ENCODE peak calls at places on chromosomes 6 and 20, in six cellular contexts. A, Q, E, X, C and V are unnamed samples.

GRCh38 chr20:53597085-53597482 is 3.4 kb upstream of the ZNF217 start:
- DNase-seq in A (peak), Q (no peak), E (no peak), X (no peak), C (no peak), V (no peak)

GRCh38 chr6:22828179-22829062 is 259.1 kb downstream of the HDGFL1 start:
- DNase-seq in A (no peak), Q (peak), E (peak), X (peak), C (peak), V (peak)

GRCh38 chr6:114342826-114343781 is at the start of gene HS3ST5:
- DNase-seq in A (no peak), Q (no peak), E (peak), X (no peak), C (no peak), V (no peak)

GRCh38 chr20:16438100-16438499 is 135.1 kb downstream of the KIF16B start:
- DNase-seq in A (no peak), Q (no peak), E (no peak), X (no peak), C (no peak), V (no peak)

GRCh38 chr6:130320908-130321307 is 44.9 kb upstream of the TMEM200A start:
- DNase-seq in A (no peak), Q (no peak), E (peak), X (no peak), C (no peak), V (no peak)

GRCh38 chr20:52783769-52784168 is 188.4 kb upstream of the TSHZ2 start:
- DNase-seq in A (no peak), Q (peak), E (no peak), X (no peak), C (no peak), V (no peak)

GRCh38 chr20:63861981-63862901 is 943 bp downstream of the ABHD16B start:
- DNase-seq in A (no peak), Q (no peak), E (no peak), X (no peak), C (peak), V (no peak)

GRCh38 chr6:144585217-144585814 is 300.2 kb downstream of the UTRN start:
- DNase-seq in A (no peak), Q (peak), E (peak), X (no peak), C (no peak), V (no peak)

GRCh38 chr6:107330190-107330589 is 129.2 kb downstream of the PDSS2 start:
- DNase-seq in A (no peak), Q (no peak), E (no peak), X (no peak), C (no peak), V (no peak)

GRCh38 chr6:112298816-112299281 is 44.5 kb upstream of the LAMA4 start:
- DNase-seq in A (no peak), Q (no peak), E (peak), X (no peak), C (no peak), V (no peak)

GRCh38 chr6:157469378-157469777 is 88.4 kb downstream of the ZDHHC14 start:
- DNase-seq in A (no peak), Q (no peak), E (no peak), X (no peak), C (no peak), V (no peak)

GRCh38 chr6:101226677-101227135 is 166.8 kb upstream of the GRIK2 start:
- DNase-seq in A (no peak), Q (no peak), E (peak), X (no peak), C (no peak), V (no peak)

GRCh38 chr6:105431226-105431625 is 28.3 kb upstream of the PREP start:
- DNase-seq in A (no peak), Q (no peak), E (peak), X (no peak), C (no peak), V (peak)

GRCh38 chr20:62448038-62448437 is 20.7 kb upstream of the RBBP8NL start:
- DNase-seq in A (no peak), Q (no peak), E (no peak), X (no peak), C (no peak), V (no peak)

GRCh38 chr6:27619436-27619835 is 146.5 kb upstream of the ZNF184 start:
- DNase-seq in A (no peak), Q (no peak), E (no peak), X (no peak), C (no peak), V (no peak)

GRCh38 chr20:49813305-49813974 is 812 bp downstream of the SLC9A8 start:
- DNase-seq in A (no peak), Q (no peak), E (no peak), X (no peak), C (no peak), V (no peak)

GRCh38 chr6:33551538-33551937 is 28.5 kb downstream of the BAK1 start:
- DNase-seq in A (no peak), Q (no peak), E (no peak), X (no peak), C (no peak), V (no peak)

GRCh38 chr20:50980851-50981713 is 22.5 kb downstream of the MOCS3 start:
- DNase-seq in A (peak), Q (peak), E (peak), X (peak), C (peak), V (peak)

GRCh38 chr20:23446505-23446904 is 6.2 kb downstream of the CST11 start:
- DNase-seq in A (peak), Q (peak), E (peak), X (peak), C (no peak), V (peak)

GRCh38 chr6:38262041-38262440 is 377.7 kb downstream of the BTBD9 start:
- DNase-seq in A (no peak), Q (no peak), E (peak), X (no peak), C (no peak), V (no peak)

GRCh38 chr20:47655635-47656034 is 129.6 kb downstream of the SULF2 start:
- DNase-seq in A (no peak), Q (no peak), E (no peak), X (no peak), C (no peak), V (no peak)
- H3K27ac ChIP-seq in A (no peak), Q (no peak), E (no peak), X (no peak), C (no peak), V (no peak)

GRCh38 chr6:63881791-63882190 is 246.2 kb downstream of the PHF3 start:
- DNase-seq in A (no peak), Q (no peak), E (no peak), X (no peak), C (no peak), V (no peak)
- H3K4me3 ChIP-seq in A (no peak), Q (no peak), E (no peak), X (no peak), C (no peak), V (no peak)

DNA sequence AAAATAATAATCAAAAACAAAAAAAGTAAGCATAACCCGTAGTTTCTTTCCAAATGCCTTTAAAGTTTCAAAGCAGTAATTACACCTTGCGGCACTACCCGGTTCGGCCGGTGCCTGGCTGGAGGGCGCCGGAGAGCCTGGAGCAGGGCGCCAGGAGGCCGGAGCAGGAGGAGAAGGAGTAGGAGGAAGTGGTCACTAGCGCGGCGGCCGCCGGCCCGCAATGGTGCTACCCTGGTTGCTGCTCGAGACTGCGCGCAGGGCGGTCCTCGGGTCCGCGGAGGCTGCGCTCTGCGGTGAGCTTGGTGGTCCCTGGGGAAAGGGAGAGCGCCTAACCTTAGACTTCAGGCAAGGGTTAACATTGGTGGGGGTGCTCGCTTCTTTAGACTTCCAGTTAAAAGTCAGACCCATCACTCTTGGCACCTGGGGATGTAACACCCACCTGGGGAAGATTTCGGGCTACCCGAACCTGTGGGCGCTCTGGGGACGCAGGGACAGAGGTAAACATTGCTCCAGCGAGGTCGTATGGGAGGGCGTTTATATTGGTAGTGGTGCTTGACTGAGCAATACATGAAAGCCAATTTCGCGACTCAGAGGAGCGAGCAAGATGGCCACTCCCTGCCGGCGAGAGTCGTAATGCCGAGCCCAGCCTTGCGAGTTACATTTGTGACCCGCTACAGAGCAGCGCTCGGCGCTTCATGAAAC is 5.8 kb upstream of the USP45 start:
- DNase-seq in A (peak), Q (peak), E (peak), X (peak), C (peak), V (peak)
- TF ChIP-seq POLR2A in A (peak), Q (peak), E (peak), X (peak), C (peak), V (peak)

DNA sequence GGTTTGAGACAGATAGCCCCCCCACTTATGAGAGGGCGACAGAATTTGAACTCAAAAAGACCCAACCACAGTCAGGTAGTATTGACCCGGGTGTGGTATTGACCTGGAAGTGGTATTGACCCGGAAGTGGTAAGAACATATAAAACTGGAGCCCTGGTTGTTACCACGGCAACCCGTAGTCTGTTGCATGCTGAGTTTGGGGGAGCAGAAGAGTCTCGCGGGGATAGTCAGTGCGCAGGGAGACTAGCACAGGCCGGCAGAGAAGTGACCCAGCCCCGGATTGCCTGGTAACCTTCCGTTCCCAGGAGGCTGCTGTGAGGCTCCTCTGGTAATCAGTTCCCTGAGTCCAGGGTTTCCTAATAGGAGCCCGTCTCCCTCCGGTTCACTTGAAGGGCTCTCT is 96.2 kb downstream of the SNX5 start:
- DNase-seq in A (no peak), Q (peak), E (no peak), X (no peak), C (no peak), V (no peak)
- H3K27ac ChIP-seq in A (no peak), Q (no peak), E (no peak), X (no peak), C (no peak), V (no peak)

DNA sequence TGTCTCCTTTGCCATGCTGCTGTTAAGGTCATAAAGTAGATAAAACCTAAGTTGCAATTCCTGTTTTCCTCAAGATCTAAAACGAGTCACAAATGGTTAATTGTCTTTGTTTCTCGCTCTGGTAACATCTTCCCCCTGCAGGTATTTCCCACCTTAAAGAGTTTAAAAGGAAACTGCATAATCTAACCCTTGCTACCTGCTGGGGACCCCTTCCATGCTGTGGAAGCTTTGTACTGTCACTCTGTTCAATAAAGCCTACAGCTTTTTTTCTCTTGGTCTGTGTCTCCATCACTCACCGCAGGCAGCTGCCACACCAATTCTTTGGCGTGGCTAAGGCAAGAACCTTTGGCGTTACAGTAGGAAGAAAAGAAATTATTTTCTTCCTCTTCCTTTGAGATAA is 117.7 kb upstream of the GJE1 start:
- DNase-seq in A (no peak), Q (no peak), E (no peak), X (no peak), C (no peak), V (no peak)
- H3K4me3 ChIP-seq in A (no peak), Q (no peak), E (peak), X (no peak), C (no peak), V (no peak)

GRCh38 chr6:31825553-31825952 is 2.0 kb upstream of the HSPA1B start:
- DNase-seq in A (no peak), Q (no peak), E (no peak), X (no peak), C (no peak), V (no peak)

GRCh38 chr6:31822038-31822821 is 5.3 kb upstream of the HSPA1B start:
- DNase-seq in A (peak), Q (peak), E (peak), X (peak), C (peak), V (peak)

GRCh38 chr6:31829633-31830492 is 2.3 kb downstream of the HSPA1B start:
- DNase-seq in A (no peak), Q (no peak), E (peak), X (peak), C (no peak), V (peak)

GRCh38 chr6:31827286-31828079 is at the start of gene HSPA1B:
- DNase-seq in A (peak), Q (peak), E (peak), X (peak), C (peak), V (peak)

DNA sequence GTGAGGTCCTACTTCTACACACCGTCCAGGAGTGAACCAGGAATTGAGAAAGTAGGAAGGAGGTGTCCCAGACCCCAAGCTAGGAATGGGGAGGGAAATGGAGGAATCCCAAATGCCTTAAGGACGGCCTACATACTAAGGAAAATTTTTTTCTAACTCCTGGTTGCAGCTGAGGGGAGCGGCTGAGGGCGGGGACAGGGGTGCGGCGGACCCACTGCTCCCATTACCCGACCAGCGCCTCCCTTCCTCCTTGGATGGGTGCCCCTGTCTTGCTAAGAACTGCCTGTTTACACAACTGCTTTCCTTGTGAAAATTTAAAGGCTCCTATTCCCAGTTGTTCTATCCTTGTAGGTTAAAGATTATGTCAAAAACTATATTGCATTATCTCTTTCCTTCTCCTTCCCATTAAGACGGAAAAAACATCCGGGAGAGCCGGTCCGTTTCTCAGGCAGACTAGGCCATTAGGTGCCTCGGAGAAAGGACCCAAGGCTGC is 699 bp upstream of the HSPA1B start:
- DNase-seq in A (peak), Q (peak), E (no peak), X (peak), C (peak), V (peak)
- TF ChIP-seq POLR2A in A (no peak), Q (no peak), E (no peak), X (peak), C (peak), V (no peak)

GRCh38 chr6:125363010-125363359 is 61.2 kb upstream of the HDDC2 start:
- DNase-seq in A (no peak), Q (no peak), E (peak), X (no peak), C (no peak), V (no peak)
- H3K27ac ChIP-seq in A (no peak), Q (no peak), E (no peak), X (peak), C (no peak), V (no peak)

DNA sequence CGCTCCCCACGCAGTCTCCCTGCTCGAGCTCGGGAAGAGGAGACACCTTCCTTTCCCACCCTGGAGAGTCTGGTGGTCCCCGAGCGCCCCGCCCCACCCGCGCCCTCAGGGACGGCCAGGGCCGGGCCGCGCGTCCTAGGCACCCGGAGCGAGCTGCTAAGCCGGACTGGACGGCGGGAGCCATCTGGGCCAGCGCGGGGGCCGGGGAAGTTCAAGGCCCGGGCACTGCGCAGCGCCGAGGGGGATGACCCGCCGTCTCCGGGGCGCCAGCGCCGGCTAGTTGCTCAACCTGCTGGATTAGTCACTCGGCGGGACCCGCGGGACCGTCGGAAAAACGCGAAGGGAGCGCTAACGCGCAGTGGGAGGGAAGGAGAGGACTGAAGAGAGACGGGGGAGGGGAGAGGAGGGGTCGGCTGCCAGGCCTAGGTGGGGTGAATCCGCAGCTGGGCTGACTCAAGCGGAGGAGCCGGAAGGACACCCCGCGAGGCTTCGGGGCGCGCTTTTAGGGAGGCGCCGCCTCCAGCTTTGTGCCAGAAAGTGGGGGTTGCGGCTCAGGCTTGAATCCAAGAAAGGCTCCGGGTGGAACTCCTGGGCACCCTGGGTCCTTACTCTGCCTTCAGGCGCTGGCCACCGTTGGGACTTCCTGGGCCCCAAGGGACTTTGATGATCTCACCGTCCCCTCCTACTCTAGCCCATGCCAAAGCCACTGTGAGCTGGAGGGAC is 75.7 kb upstream of the FOXP4 start:
- DNase-seq in A (peak), Q (no peak), E (no peak), X (peak), C (peak), V (peak)
- H3K4me3 ChIP-seq in A (peak), Q (no peak), E (no peak), X (no peak), C (peak), V (no peak)